ENCODE peak calls at places on chromosomes 13 and 19, in seven cellular contexts. U is A549; D is pancreas; O is tibial artery; Y is fibroblast of the aortic adventitia; L is tibial nerve; R is CD8-positive, alpha-beta memory T cell. M is an unnamed sample.

GRCh38 chr13:51687928-51688714 is 103.9 kb downstream of the WDFY2 start:
- DNase-seq in U (no peak), D (no peak), O (no peak), Y (no peak), L (no peak), R (no peak), M (no peak)

GRCh38 chr19:4991538-4991937 is 22.6 kb downstream of the KDM4B start:
- DNase-seq in U (no peak), D (no peak), O (no peak), Y (no peak), L (no peak), R (no peak), M (no peak)

GRCh38 chr13:38814331-38814730 is 127.5 kb downstream of the FREM2 start:
- DNase-seq in U (no peak), D (no peak), O (no peak), Y (no peak), L (no peak), R (no peak), M (no peak)

GRCh38 chr19:5073153-5073844 is 104.4 kb downstream of the KDM4B start:
- DNase-seq in U (no peak), D (no peak), O (no peak), Y (no peak), L (no peak), R (no peak), M (no peak)

GRCh38 chr13:44667950-44668349 is 91.8 kb upstream of the TSC22D1 start:
- DNase-seq in U (no peak), D (no peak), O (no peak), Y (peak), L (no peak), R (no peak), M (no peak)

GRCh38 chr19:48445256-48445605 is 552 bp upstream of the GRWD1 start:
- DNase-seq in U (peak), D (no peak), O (no peak), Y (peak), L (peak), R (no peak), M (no peak)

GRCh38 chr19:35846038-35846668 is 6.2 kb downstream of the NPHS1 start:
- DNase-seq in U (peak), D (no peak), O (no peak), Y (no peak), L (no peak), R (no peak), M (no peak)

GRCh38 chr13:84417426-84417825 is 535.2 kb upstream of the SLITRK1 start:
- DNase-seq in U (no peak), D (no peak), O (no peak), Y (peak), L (no peak), R (no peak), M (no peak)

GRCh38 chr19:23981863-23982262 is 67.2 kb downstream of the ZNF726 start:
- DNase-seq in U (no peak), D (no peak), O (no peak), Y (no peak), L (no peak), R (no peak), M (no peak)

GRCh38 chr13:44249439-44249838 is 124.2 kb upstream of the SERP2 start:
- DNase-seq in U (no peak), D (no peak), O (peak), Y (peak), L (peak), R (no peak), M (peak)

GRCh38 chr13:66835040-66835628 is 395.0 kb downstream of the PCDH9 start:
- DNase-seq in U (peak), D (peak), O (peak), Y (peak), L (peak), R (no peak), M (peak)

GRCh38 chr13:78168981-78169380 is 250.3 kb upstream of the EDNRB start:
- DNase-seq in U (no peak), D (no peak), O (no peak), Y (no peak), L (no peak), R (no peak), M (no peak)

GRCh38 chr19:48900477-48901452 is 653 bp downstream of the NUCB1 start:
- DNase-seq in U (peak), D (no peak), O (no peak), Y (peak), L (no peak), R (no peak), M (no peak)

GRCh38 chr19:27742041-27742440 is 1470.9 kb downstream of the UQCRFS1 start:
- DNase-seq in U (no peak), D (no peak), O (no peak), Y (no peak), L (no peak), R (no peak), M (no peak)

GRCh38 chr19:1521636-1522035 is 2.2 kb upstream of the PLK5 start:
- DNase-seq in U (no peak), D (no peak), O (no peak), Y (no peak), L (no peak), R (no peak), M (peak)

GRCh38 chr13:47650221-47650620 is 350.9 kb downstream of the SUCLA2 start:
- DNase-seq in U (no peak), D (no peak), O (no peak), Y (no peak), L (no peak), R (no peak), M (no peak)

GRCh38 chr13:44331912-44332840 is 41.4 kb upstream of the SERP2 start:
- DNase-seq in U (no peak), D (no peak), O (peak), Y (peak), L (peak), R (no peak), M (peak)

GRCh38 chr13:61880576-61881283 is 465.1 kb upstream of the PCDH20 start:
- DNase-seq in U (peak), D (no peak), O (no peak), Y (no peak), L (no peak), R (no peak), M (no peak)

GRCh38 chr13:86810385-86810784 is 860.8 kb upstream of the SLITRK5 start:
- DNase-seq in U (no peak), D (no peak), O (no peak), Y (no peak), L (no peak), R (no peak), M (no peak)

GRCh38 chr13:114118086-114118762 is 14.2 kb downstream of the RASA3 start:
- DNase-seq in U (peak), D (peak), O (no peak), Y (no peak), L (no peak), R (no peak), M (no peak)

GRCh38 chr13:75383064-75383715 is 98.8 kb downstream of the TBC1D4 start:
- DNase-seq in U (no peak), D (no peak), O (no peak), Y (no peak), L (no peak), R (no peak), M (no peak)

GRCh38 chr19:16626796-16627193 is 1.2 kb downstream of the MED26 start:
- DNase-seq in U (no peak), D (no peak), O (no peak), Y (no peak), L (no peak), R (no peak), M (no peak)

GRCh38 chr13:39566216-39566869 is 36.6 kb downstream of the LHFPL6 start:
- DNase-seq in U (no peak), D (no peak), O (no peak), Y (no peak), L (no peak), R (no peak), M (no peak)

GRCh38 chr13:98014766-98015165 is 61.3 kb downstream of the IPO5 start:
- DNase-seq in U (no peak), D (no peak), O (no peak), Y (peak), L (no peak), R (no peak), M (no peak)

GRCh38 chr13:93420206-93420605 is 193.6 kb downstream of the GPC6 start:
- DNase-seq in U (no peak), D (no peak), O (no peak), Y (no peak), L (no peak), R (no peak), M (no peak)

GRCh38 chr19:1747285-1748114 is 5.8 kb upstream of the ONECUT3 start:
- DNase-seq in U (peak), D (no peak), O (no peak), Y (peak), L (no peak), R (no peak), M (no peak)

GRCh38 chr19:18388328-18389094 is 2.6 kb downstream of the GDF15 start:
- DNase-seq in U (peak), D (peak), O (peak), Y (peak), L (peak), R (peak), M (peak)

GRCh38 chr19:18386543-18387251 is 739 bp downstream of the GDF15 start:
- DNase-seq in U (peak), D (no peak), O (no peak), Y (peak), L (peak), R (no peak), M (no peak)

GRCh38 chr19:18385675-18386542 is at the start of gene GDF15:
- DNase-seq in U (peak), D (peak), O (peak), Y (peak), L (peak), R (no peak), M (peak)

GRCh38 chr19:18389095-18389735 is 3.3 kb downstream of the GDF15 start:
- DNase-seq in U (no peak), D (no peak), O (no peak), Y (no peak), L (no peak), R (no peak), M (no peak)

GRCh38 chr19:18387395-18387794 is 1.4 kb downstream of the GDF15 start:
- DNase-seq in U (no peak), D (no peak), O (no peak), Y (peak), L (no peak), R (no peak), M (no peak)
- H3K4me3 ChIP-seq in U (peak), D (peak), O (no peak), Y (peak), L (peak), R (peak), M (peak)

DNA sequence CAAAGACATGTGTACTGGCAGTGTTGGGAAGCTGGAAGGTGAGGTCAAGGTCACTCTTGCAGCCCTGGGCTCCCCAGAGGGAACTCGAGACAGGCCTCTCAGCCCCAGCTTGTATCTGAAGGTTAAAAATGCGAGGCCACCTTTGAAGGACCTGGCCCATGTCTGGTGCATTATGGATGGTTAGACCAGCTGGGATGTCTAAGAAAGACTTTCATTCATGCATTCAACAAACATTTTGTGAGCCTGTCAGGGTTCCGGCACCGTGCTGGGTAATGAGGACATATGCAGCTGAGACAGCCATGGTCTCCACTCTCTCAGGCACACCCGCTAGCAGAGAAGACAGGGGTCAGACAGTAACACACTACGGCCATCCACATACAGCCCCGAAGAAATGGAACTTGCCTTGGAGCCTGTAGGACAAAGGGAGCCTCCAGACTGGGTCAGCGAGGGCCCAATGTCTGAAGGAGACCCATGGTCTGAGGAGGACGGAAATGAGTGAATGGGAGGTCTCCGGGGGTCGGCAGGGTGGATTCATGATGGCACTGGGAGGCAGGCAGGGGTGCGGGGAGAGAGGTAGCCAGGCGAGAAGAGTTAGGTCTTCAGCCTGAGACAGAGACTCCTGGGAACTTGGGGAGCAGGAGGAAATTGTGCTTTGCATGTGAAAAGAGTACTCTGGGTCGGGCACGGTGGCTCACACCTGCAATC is 19.0 kb downstream of the VSTM2B start:
- DNase-seq in U (no peak), D (peak), O (peak), Y (no peak), L (no peak), R (no peak), M (no peak)
- H3K4me3 ChIP-seq in U (no peak), D (no peak), O (no peak), Y (no peak), L (no peak), R (no peak), M (no peak)

DNA sequence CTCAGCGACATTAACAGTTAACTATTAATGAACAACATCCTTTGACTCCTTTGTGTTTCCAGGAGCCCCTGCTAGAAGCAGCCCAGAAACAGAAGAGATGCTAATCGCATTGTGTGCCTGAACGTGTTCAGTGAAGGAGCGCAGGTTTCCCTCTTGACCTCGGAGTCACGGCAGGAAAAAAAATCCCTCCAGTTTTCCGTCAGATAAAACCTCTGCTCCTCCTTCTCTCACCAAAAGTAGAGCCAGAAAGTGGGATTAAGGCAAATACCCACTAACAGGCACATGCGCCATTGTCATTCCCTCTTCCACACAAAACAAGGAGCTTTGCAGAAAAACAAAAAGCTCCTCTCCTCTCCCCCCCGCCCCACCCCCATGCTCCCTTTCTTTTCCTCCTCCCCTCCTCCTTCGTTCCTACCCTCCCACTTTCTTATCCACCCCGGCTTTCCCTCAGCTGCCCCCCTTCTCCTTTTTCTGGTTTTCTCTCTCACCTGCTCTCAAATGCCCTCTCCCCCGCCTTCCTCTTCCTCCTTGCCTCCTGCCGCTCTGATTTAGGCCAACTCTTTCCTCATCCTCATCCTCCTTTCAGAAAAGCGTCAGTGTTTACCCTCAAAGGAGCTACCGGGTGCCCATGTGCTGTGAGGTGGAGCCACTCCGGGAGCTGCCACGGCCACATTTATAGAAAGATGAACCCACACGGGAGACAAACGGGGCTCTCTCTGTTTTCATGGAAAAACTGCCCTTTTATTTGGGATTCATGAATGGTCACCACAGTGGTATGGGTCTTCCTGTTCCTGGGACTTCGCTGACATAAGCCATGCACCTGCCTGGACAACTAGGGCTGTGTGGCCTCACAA is 224.5 kb downstream of the ZIC5 start:
- DNase-seq in U (no peak), D (no peak), O (no peak), Y (no peak), L (no peak), R (no peak), M (no peak)
- H3K4me3 ChIP-seq in U (no peak), D (no peak), O (no peak), Y (no peak), L (no peak), R (no peak), M (no peak)

DNA sequence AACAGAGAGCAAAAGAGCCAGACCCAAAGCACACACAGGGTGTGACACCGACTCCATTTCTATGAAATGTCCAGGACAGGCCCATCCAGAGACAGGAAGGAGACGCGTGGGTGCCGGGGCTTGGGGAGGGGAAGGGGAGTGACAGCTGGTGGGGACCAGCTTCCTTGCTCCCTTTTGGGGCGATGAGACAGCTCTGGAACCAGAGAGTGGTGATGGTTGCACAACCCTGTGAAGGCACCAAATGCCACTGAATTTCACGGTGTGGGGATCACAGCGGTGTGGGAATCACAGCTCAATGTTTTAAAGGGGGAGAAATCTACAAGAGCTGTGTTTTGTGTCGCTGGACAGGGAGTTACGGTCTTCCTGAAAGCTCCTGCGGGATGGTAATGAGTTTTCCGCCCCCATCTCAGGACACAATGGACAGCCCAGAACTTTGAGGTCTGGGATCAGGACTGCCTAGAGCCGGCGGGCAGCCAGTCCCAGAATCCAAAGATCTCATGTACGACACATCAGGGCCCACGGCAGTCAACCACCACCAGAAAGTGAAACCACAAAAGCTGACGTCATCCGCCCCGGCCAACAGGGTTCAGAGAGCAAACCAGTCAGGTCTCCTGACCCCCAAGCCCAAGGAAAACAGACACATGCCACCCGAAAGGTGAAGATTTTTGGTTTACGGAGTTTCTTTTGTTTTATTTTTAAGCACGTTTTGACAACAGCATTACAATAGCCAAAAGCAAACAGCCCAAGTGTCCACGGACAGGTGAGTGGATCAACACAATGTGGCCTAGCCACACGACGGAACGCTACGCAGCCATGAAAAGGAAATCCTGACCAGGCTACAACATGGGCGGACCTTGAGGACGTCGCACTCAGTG is 7.3 kb downstream of the SGTA start:
- DNase-seq in U (no peak), D (no peak), O (no peak), Y (no peak), L (peak), R (peak), M (peak)
- H3K4me3 ChIP-seq in U (no peak), D (no peak), O (no peak), Y (no peak), L (peak), R (peak), M (peak)

DNA sequence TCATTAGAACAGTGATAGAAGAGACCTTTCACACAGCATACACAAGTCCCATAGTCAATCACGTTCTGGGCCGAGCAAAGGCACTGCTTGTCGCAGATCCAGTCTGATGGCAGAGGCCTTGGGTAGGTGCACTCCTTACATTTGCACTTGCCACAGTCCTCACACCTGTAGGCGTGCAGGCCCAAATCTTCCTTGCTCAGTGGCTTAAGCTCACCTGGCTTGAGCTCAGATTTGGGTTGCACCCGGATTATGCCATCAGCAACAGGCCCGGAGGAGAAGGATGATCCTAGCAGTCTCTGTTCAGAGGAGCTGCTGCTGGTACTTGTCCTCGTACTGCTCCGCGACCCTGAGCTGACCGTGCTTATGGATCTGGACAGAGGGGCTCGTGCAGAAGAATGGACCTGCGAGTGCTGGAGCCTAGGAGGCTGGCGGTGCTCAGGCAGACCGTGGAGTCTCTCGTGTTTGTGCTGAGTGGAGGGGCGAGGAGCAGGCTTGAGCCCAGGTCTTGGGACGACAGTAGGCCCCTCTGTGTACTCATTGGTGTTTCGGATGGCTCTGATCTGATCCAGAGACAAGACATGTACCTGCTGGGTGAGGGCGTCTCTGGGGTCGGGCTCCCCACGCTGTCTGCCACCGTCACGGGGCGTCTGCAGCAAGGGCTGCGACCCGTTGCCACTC is 3.8 kb downstream of the SPRY2 start:
- DNase-seq in U (no peak), D (no peak), O (no peak), Y (peak), L (no peak), R (no peak), M (no peak)
- H3K4me3 ChIP-seq in U (peak), D (peak), O (peak), Y (peak), L (peak), R (no peak), M (peak)

DNA sequence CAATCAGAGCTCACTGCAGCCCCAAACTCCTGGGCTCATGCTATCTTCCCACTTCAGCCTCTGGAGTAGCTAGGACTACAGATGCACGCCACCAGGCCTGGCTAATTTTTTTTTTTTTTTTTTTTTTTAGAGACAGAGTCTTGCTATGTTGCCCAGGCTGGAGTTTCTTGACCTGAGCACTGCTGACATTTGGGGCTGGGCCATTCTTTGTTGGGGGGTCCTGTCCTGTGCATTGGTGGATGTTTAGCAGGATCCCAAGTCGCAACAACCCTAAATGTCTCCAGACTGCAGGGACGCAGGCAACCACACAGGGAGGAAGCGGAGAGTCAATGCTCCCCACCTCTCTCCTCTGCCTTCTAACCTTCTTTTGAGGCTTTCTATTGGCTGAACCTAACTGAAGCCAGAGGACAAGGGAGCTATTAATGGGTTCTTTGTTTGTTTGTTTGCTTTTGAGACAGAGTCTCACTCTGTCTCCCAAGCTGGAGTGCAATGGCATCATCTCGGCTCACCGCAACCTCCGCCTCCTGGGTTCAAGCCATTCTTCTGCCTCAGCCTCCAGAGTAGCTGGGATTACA is 58.3 kb upstream of the ADGRE5 start:
- DNase-seq in U (no peak), D (no peak), O (no peak), Y (no peak), L (no peak), R (no peak), M (no peak)
- H3K4me3 ChIP-seq in U (no peak), D (no peak), O (no peak), Y (no peak), L (no peak), R (no peak), M (no peak)

GRCh38 chr13:33110713-33111413 is 94.6 kb downstream of the KL start:
- DNase-seq in U (no peak), D (no peak), O (peak), Y (peak), L (peak), R (no peak), M (peak)
- H3K4me3 ChIP-seq in U (no peak), D (no peak), O (no peak), Y (no peak), L (no peak), R (no peak), M (no peak)

M was measured in left ventricle myocardium inferior.